ENCODE peak calls at places on chromosomes 6 and 20, in ten cellular contexts. B is activated naive CD8-positive, alpha-beta T cell treated with anti-CD3 and anti-CD28 coated beads for 36 hours; J is astrocyte of the spinal cord; C is GM12865; F is fibroblast of lung; X is NCI-H510A; W is COLO829; P is cardiac muscle cell; N is GM10248; H is activated gamma-delta T cell treated with Interleukin-2 at 50 U/mL for 16 hours. Q is an unnamed sample.

GRCh38 chr6:150343434-150343833 is 25.4 kb upstream of the IYD start:
- DNase-seq in N (no peak), B (no peak), F (peak; percentile 63), X (no peak), W (peak; percentile 68), H (no peak), J (no peak), C (no peak), P (no peak), Q (no peak)

GRCh38 chr20:23039885-23040508 is 4.9 kb downstream of the SSTR4 start:
- DNase-seq in H (no peak), P (no peak), C (no peak), B (no peak), N (no peak), W (no peak), J (no peak), F (no peak), X (no peak), Q (no peak)

GRCh38 chr6:151140767-151141166 is 99.0 kb upstream of the AKAP12 start:
- DNase-seq in B (no peak), F (no peak), P (no peak), W (no peak), H (no peak), N (no peak), C (no peak), J (no peak), X (no peak), Q (no peak)

GRCh38 chr20:35953411-35954199 is 697 bp downstream of the SCAND1 start:
- DNase-seq in C (peak; percentile 76), H (peak; percentile 59), X (no peak), N (peak; percentile 47), W (peak; percentile 26), B (peak; percentile 71), P (peak; percentile 65), F (peak; percentile 51), J (peak; percentile 51), Q (peak; percentile 63)

GRCh38 chr20:24100370-24101011 is 111.9 kb upstream of the GGTLC1 start:
- DNase-seq in W (peak; percentile 43), F (peak; percentile 22), P (peak; percentile 85), B (peak; percentile 40), H (peak; percentile 62), N (no peak), X (no peak), C (peak; percentile 64), J (peak; percentile 33), Q (peak; percentile 53)

GRCh38 chr6:5562277-5562676 is 301.0 kb downstream of the FARS2 start:
- DNase-seq in C (no peak), W (no peak), B (no peak), X (no peak), H (no peak), P (no peak), N (no peak), J (no peak), F (no peak), Q (no peak)

GRCh38 chr6:100493206-100493888 is 28.6 kb upstream of the SIM1 start:
- DNase-seq in X (no peak), N (no peak), B (no peak), W (no peak), F (no peak), P (no peak), H (no peak), C (no peak), J (no peak), Q (no peak)

GRCh38 chr20:61304750-61305149 is 52.7 kb downstream of the CDH4 start:
- DNase-seq in H (no peak), X (no peak), B (no peak), F (no peak), P (no peak), J (no peak), C (no peak), N (no peak), W (no peak), Q (no peak)

GRCh38 chr6:2270049-2270448 is 24.6 kb upstream of the GMDS start:
- DNase-seq in H (no peak), N (no peak), B (no peak), X (no peak), C (no peak), P (no peak), W (no peak), J (no peak), F (no peak), Q (no peak)

GRCh38 chr6:46044876-46045617 is 29.4 kb upstream of the CLIC5 start:
- DNase-seq in W (peak; percentile 81), J (peak; percentile 90), P (no peak), C (no peak), B (peak; percentile 3), N (no peak), F (peak; percentile 89), X (no peak), H (no peak), Q (no peak)

GRCh38 chr6:109720336-109720735 is 29.2 kb downstream of the FIG4 start:
- DNase-seq in B (no peak), N (no peak), C (no peak), W (peak; percentile 14), P (no peak), J (no peak), X (no peak), F (no peak), H (no peak), Q (no peak)

GRCh38 chr6:149211046-149211571 is 106.4 kb upstream of the TAB2 start:
- DNase-seq in W (peak; percentile 70), P (no peak), F (peak; percentile 39), N (peak; percentile 47), H (peak; percentile 18), B (peak; percentile 16), C (peak; percentile 72), J (no peak), X (no peak), Q (peak; percentile 64)

GRCh38 chr20:59933296-59933848 is at the start of gene SYCP2:
- DNase-seq in F (peak; percentile 25), C (peak; percentile 80), N (peak; percentile 69), P (no peak), H (peak; percentile 61), X (peak; percentile 34), W (peak; percentile 32), J (peak; percentile 22), B (peak; percentile 69), Q (peak; percentile 45)

GRCh38 chr6:70797625-70798024 is 129.9 kb downstream of the SMAP1 start:
- DNase-seq in P (no peak), C (peak; percentile 22), W (no peak), B (no peak), H (no peak), J (no peak), F (no peak), N (peak; percentile 28), X (no peak), Q (no peak)

GRCh38 chr20:16096756-16097326 is 476.4 kb downstream of the KIF16B start:
- DNase-seq in H (no peak), C (no peak), W (no peak), F (no peak), N (no peak), P (no peak), J (no peak), B (no peak), X (no peak), Q (no peak)

GRCh38 chr6:100568255-100568654 is 103.5 kb upstream of the SIM1 start:
- DNase-seq in B (no peak), C (no peak), J (no peak), F (peak; percentile 23), H (no peak), P (no peak), N (no peak), W (no peak), X (no peak), Q (no peak)

GRCh38 chr6:3913958-3914337 is 64.8 kb downstream of the FAM50B start:
- DNase-seq in N (no peak), J (no peak), X (no peak), C (no peak), P (no peak), B (no peak), H (no peak), W (no peak), F (no peak), Q (no peak)

GRCh38 chr20:62617711-62618483 is 24.4 kb upstream of the SLCO4A1 start:
- DNase-seq in W (no peak), X (no peak), H (peak; percentile 63), F (peak; percentile 11), J (no peak), B (peak; percentile 76), C (peak; percentile 71), N (peak; percentile 68), P (no peak), Q (peak; percentile 69)

GRCh38 chr6:48229849-48230248 is 118.9 kb upstream of the PTCHD4 start:
- DNase-seq in X (no peak), N (no peak), B (no peak), H (no peak), J (no peak), F (peak; percentile 6), C (no peak), P (no peak), W (no peak), Q (no peak)

GRCh38 chr6:90293319-90293937 is 3.2 kb downstream of the BACH2 start:
- DNase-seq in B (no peak), W (no peak), F (peak; percentile 47), H (no peak), X (no peak), N (no peak), C (no peak), J (no peak), P (no peak), Q (no peak)

GRCh38 chr6:108735991-108736345 is 112.3 kb upstream of the ARMC2 start:
- DNase-seq in N (no peak), X (no peak), P (no peak), F (no peak), J (no peak), H (no peak), B (no peak), C (no peak), W (no peak), Q (no peak)

GRCh38 chr6:166540631-166541331 is 45.7 kb downstream of the RAMACL start:
- DNase-seq in J (no peak), B (peak; percentile 57), H (peak; percentile 53), N (peak; percentile 80), P (no peak), W (peak; percentile 28), F (peak; percentile 43), X (no peak), C (peak; percentile 72), Q (peak; percentile 65)

GRCh38 chr20:3924304-3925112 is 35.3 kb downstream of the PANK2 start:
- DNase-seq in X (no peak), W (no peak), C (no peak), B (no peak), H (no peak), F (no peak), J (no peak), P (no peak), N (no peak), Q (no peak)

GRCh38 chr6:51045548-51045947 is 226.9 kb downstream of the TFAP2B start:
- DNase-seq in B (no peak), J (no peak), H (no peak), X (no peak), P (no peak), F (no peak), W (no peak), C (no peak), N (no peak), Q (no peak)

GRCh38 chr6:134424131-134424794 is 106.4 kb upstream of the SGK1 start:
- DNase-seq in W (no peak), B (no peak), C (no peak), P (no peak), X (no peak), J (peak; percentile 29), F (no peak), N (no peak), H (no peak), Q (no peak)

GRCh38 chr20:36573798-36574277 is 441 bp downstream of the TGIF2 start:
- DNase-seq in W (peak; percentile 47), P (no peak), F (no peak), N (peak; percentile 64), J (no peak), B (peak; percentile 34), H (no peak), X (no peak), C (peak; percentile 59), Q (peak; percentile 18)

GRCh38 chr6:83958250-83958685 is 75.3 kb upstream of the MRAP2 start:
- DNase-seq in X (no peak), J (no peak), H (no peak), N (no peak), B (no peak), W (no peak), C (no peak), P (no peak), F (peak; percentile 62), Q (no peak)